ENCODE peak calls at places on chromosomes 11 and 22, in eight cellular contexts. H is WERI-Rb-1, U is heart left ventricle, B is HFF-Myc, S is endothelial cell of umbilical vein, V is GM12865, N is pancreas, T is cardiac fibroblast. O is an unnamed sample.
A peak's percentile ranks its signal among the peaks of the same experiment; 100 is the strongest.

GRCh38 chr22:19884954-19885751 is 30.5 kb upstream of the GNB1L start:
- DNase-seq in N (peak; percentile 54), V (no peak), T (no peak), H (no peak), U (peak; percentile 9), B (no peak), S (no peak), O (no peak)

GRCh38 chr11:15927196-15927865 is 429.0 kb downstream of the SOX6 start:
- DNase-seq in N (no peak), S (no peak), U (no peak), T (no peak), B (no peak), V (no peak), H (no peak), O (no peak)

GRCh38 chr11:29184939-29185890 is 831.6 kb downstream of the KCNA4 start:
- DNase-seq in S (no peak), B (peak; percentile 36), N (no peak), H (peak; percentile 19), V (no peak), T (peak; percentile 95), U (no peak), O (no peak)

GRCh38 chr11:8911040-8911823 is at the start of gene AKIP1:
- DNase-seq in T (peak; percentile 97), V (peak; percentile 95), H (peak; percentile 99), B (peak; percentile 81), U (peak; percentile 98), S (peak; percentile 98), N (peak; percentile 98), O (peak; percentile 99)

GRCh38 chr11:72771507-72771906 is 19.3 kb upstream of the ARAP1 start:
- DNase-seq in H (no peak), V (no peak), N (no peak), T (peak; percentile 52), S (no peak), B (no peak), U (no peak), O (no peak)

GRCh38 chr22:38467438-38467903 is 425 bp upstream of the KDELR3 start:
- DNase-seq in U (no peak), B (no peak), V (no peak), S (no peak), N (peak; percentile 61), T (no peak), H (no peak), O (no peak)

GRCh38 chr22:49142281-49142680 is 685.4 kb downstream of the BRD1 start:
- DNase-seq in H (no peak), T (no peak), B (no peak), S (no peak), V (no peak), U (no peak), N (no peak), O (no peak)

GRCh38 chr11:27456140-27456801 is 16.3 kb downstream of the LGR4 start:
- DNase-seq in H (no peak), U (no peak), S (peak; percentile 68), B (no peak), N (no peak), T (peak; percentile 43), V (no peak), O (no peak)

GRCh38 chr11:112885744-112886706 is 75.2 kb upstream of the NCAM1 start:
- DNase-seq in H (no peak), T (no peak), N (no peak), U (no peak), B (no peak), V (no peak), S (no peak), O (no peak)

GRCh38 chr22:40482886-40483285 is 112.5 kb downstream of the SGSM3 start:
- DNase-seq in H (no peak), U (no peak), T (no peak), V (no peak), B (no peak), N (no peak), S (no peak), O (no peak)

GRCh38 chr22:40479887-40480538 is 109.6 kb downstream of the SGSM3 start:
- DNase-seq in V (no peak), U (no peak), T (peak; percentile 39), S (no peak), H (no peak), N (no peak), B (no peak), O (no peak)

GRCh38 chr22:40482391-40482790 is 112.0 kb downstream of the SGSM3 start:
- DNase-seq in U (no peak), V (no peak), B (no peak), T (no peak), H (no peak), S (no peak), N (no peak), O (no peak)

GRCh38 chr22:40479126-40479800 is 108.9 kb downstream of the SGSM3 start:
- DNase-seq in U (no peak), B (no peak), V (no peak), T (no peak), S (no peak), H (no peak), N (no peak), O (no peak)

DNA sequence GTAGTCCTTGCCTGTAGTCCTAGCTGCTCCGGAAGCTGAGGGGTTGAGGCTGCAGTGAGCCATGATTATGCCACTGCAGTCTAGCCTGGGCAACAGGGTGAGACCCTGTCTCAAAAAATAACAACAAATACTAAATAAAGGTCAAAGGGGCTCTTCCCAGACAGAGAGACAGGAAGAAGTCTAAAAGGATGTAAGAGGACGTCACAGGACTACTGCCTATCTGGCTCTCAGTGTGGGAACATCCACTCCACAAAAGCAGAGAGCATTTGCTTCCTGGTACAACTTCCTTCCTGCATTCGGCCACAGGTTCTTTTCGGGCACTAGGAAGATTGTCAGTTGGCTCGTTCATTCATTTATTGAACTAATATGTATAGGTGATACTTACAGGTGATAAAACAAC is 110.6 kb downstream of the SGSM3 start:
- DNase-seq in N (no peak), T (no peak), B (no peak), H (no peak), S (peak; percentile 57), U (no peak), V (no peak), O (no peak)
- TF ChIP-seq CTCF in N (no peak), T (no peak), B (no peak), H (no peak), S (no peak), U (no peak), V (no peak), O (no peak)

GRCh38 chr11:100932474-100933100 is 197.0 kb downstream of the PGR start:
- DNase-seq in N (no peak), T (peak; percentile 58), V (peak; percentile 21), U (no peak), B (peak; percentile 27), H (no peak), S (peak; percentile 41), O (no peak)
- TF ChIP-seq CTCF in N (no peak), T (peak; percentile 42), V (no peak), U (peak; percentile 40), B (peak; percentile 26), H (peak; percentile 3), S (peak; percentile 14), O (no peak)

DNA sequence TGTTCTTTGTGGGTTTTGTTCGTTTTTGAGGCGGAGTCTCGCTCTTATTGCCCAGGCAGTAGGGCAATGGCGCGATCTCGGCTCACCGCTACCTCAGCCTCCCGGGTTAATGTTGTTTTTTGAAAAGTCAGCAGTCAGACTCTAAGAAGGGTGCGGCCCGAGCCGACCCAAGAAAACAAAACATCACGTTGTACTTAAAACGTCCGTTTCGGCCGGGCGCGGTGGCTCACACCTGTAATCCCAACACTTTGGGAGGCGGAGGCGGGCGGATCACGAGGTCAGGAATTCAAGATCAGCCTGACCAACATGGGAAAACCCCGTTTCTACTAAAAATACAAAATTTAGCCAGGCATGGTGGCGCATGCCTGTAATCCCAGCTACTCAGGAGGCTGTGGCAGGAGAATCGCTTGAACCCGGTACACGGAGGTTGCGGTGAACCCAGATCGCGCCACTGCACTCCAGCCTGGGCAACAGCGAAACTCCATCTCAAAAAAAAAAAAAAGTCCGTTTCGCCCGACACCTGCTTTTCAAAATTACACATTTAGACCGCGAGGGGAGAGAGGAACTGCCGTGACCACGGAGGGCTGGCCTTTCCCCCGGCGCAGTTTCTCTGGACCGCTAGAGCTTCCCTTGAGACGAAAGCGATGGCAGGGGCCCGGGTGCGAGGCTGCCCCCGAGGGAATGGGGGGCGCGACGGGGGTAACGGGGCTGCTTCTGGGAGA is 636 bp downstream of the CD59 start:
- DNase-seq in N (peak; percentile 65), H (peak; percentile 37), V (peak; percentile 85), T (no peak), B (no peak), U (peak; percentile 45), S (peak; percentile 51), O (peak; percentile 18)
- TF ChIP-seq CTCF in N (no peak), H (peak; percentile 3), V (no peak), T (no peak), B (no peak), U (no peak), S (no peak), O (no peak)

DNA sequence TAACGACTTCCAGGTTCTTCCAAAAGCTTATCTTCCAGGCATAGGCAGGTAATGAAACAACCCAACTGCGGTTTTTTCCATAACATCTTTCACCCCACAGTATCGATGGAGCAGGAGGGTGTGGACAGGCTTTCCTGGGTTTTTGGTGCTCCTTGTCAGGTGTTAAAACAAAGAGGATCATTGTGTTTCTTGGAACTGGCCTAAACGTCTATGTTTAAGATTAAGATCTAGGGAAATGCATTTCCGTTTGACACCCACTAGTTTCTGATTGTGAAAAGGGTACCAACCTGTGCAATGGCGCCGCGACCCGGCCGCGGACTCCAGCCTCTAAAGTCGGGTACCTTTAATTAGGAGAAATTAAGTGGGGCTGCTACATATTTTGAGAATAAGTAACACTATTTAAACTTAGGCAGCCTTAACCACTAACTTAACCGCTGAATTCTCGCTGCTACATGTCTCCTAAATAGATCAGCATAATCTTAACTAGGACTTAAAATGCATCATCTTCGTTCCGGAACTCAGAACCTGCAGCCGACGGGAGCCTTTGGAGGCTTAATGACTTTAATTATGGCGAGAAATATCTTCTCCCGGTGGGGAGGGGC is 31.5 kb downstream of the C22orf31 start:
- DNase-seq in T (peak; percentile 24), H (no peak), B (no peak), U (no peak), S (no peak), N (no peak), V (no peak), O (no peak)
- TF ChIP-seq CTCF in T (no peak), H (no peak), B (no peak), U (no peak), S (no peak), N (no peak), V (no peak), O (no peak)

DNA sequence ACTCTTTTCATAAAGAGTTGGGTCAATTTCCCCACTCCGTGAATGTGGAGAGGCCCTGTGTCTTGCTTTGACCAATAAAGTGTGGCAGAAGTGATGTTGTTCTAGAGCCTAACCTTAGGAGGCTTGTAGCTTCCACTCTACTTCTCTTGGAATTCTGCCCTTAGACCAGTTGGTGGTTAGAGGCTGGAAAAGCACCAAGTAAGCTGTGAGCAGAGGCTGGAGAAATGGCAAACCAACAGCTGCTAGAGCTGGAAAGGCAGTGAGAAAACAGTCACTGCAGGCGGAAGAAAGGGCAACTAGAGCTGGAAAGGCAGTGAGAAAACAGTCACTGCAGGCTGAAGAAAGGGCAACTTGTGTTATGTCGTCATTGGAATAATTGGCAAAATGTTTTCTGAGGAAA is 29.8 kb upstream of the MSANTD2 start:
- DNase-seq in U (no peak), H (no peak), S (no peak), N (no peak), T (peak; percentile 36), B (no peak), V (no peak), O (no peak)
- TF ChIP-seq CTCF in U (no peak), H (no peak), S (no peak), N (no peak), T (no peak), B (no peak), V (no peak), O (no peak)